ENCODE peak calls at places on chromosomes 6 and 20, in four cellular contexts. S is H1, N is HepG2, T is GM12878. E is an unnamed sample.

GRCh38 chr20:29325304-29325640 is 1932.2 kb upstream of the DEFB115 start:
- DNase-seq in S (no peak), N (no peak), T (no peak), E (no peak)

GRCh38 chr6:139605350-139605749 is 230.9 kb upstream of the CITED2 start:
- DNase-seq in S (no peak), N (no peak), T (no peak), E (no peak)

GRCh38 chr6:37668251-37668650 is 29.4 kb downstream of the MDGA1 start:
- DNase-seq in S (no peak), N (peak), T (no peak), E (no peak)

GRCh38 chr6:11241793-11242201 is 9.3 kb upstream of the NEDD9 start:
- DNase-seq in S (peak), N (peak), T (no peak), E (no peak)

GRCh38 chr6:166584813-166585429 is 1.6 kb downstream of the RAMACL start:
- DNase-seq in S (no peak), N (no peak), T (no peak), E (no peak)

GRCh38 chr6:162814417-162814988 is 86.7 kb downstream of the PACRG start:
- DNase-seq in S (no peak), N (no peak), T (no peak), E (no peak)

GRCh38 chr20:38883981-38884733 is 42.1 kb upstream of the FAM83D start:
- DNase-seq in S (no peak), N (peak), T (no peak), E (no peak)

GRCh38 chr6:103675807-103676406 is 1183.8 kb downstream of the HACE1 start:
- DNase-seq in S (no peak), N (no peak), T (no peak), E (no peak)

GRCh38 chr6:154345811-154346210 is 10.8 kb downstream of the IPCEF1 start:
- DNase-seq in S (no peak), N (no peak), T (no peak), E (no peak)

GRCh38 chr6:154852700-154853099 is 119.5 kb downstream of the SCAF8 start:
- DNase-seq in S (no peak), N (peak), T (no peak), E (no peak)

GRCh38 chr20:3739054-3739925 is 6.8 kb downstream of the HSPA12B start:
- DNase-seq in S (no peak), N (no peak), T (no peak), E (no peak)

GRCh38 chr20:22333885-22334545 is 250.4 kb downstream of the FOXA2 start:
- DNase-seq in S (peak), N (peak), T (no peak), E (peak)

GRCh38 chr6:151335930-151336329 is 55.4 kb downstream of the ZBTB2 start:
- DNase-seq in S (no peak), N (no peak), T (no peak), E (no peak)
- H3K4me3 ChIP-seq in S (no peak), N (no peak), T (no peak), E (no peak)

DNA sequence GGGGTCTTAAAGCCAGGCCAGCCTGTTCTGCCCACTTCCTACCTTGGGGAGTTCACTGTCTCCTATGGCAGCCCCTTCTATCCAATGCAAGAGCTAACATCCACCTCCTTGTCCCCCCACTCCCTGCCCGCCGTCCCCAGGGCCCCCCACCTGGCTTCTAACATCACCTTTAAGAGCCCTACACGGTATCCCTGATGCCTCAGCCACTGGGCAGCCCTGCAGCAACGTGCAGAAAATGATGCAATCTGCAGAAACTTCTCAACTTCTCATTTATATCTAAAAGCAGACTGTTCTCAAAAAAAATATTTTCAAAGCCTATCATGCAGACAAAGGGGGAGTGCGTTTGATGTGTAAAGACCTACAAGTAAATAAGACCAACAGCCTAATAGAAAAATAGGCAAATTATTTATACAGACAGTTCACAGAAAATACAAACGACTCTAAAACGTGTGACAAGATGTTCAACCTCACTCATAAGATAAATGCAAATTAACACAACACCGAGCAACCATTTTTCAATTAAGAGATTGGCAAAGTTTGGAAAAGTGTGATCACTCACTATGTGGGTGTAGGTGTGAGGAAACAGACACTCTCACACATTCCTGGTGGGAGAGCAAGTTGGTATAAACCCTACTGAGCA is 15.2 kb upstream of the HCK start:
- DNase-seq in S (no peak), N (no peak), T (no peak), E (no peak)
- TF ChIP-seq SUZ12 in S (no peak), N (no peak), T (no peak), E (no peak)

DNA sequence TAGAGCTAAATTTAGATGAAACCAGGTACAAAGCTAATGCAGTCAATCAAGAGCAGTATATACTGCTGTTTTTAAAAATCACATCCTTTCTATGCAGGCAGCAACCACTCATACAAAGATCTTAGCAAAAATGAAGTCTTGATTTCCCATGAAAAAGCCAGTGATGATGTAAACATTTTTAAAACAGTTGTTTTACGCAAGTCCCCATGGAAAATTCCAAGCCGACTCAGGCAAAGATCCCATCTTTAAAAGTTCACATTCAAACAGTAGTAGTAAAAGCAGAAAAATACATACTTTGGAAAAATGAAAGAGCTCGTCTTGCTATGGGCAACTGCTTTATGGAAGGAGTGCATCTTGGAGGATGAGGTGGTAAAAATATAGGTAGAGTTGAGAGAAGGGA is 84.0 kb downstream of the RCAN2 start:
- DNase-seq in S (no peak), N (no peak), T (no peak), E (no peak)
- H3K9ac ChIP-seq in S (no peak), N (no peak), T (no peak), E (no peak)

GRCh38 chr20:62651285-62652021 is 9.2 kb downstream of the SLCO4A1 start:
- DNase-seq in S (peak), N (no peak), T (peak), E (no peak)
- H3K4me3 ChIP-seq in S (no peak), N (no peak), T (peak), E (no peak)

GRCh38 chr6:52514514-52514913 is 62.3 kb downstream of the TRAM2 start:
- DNase-seq in S (no peak), N (no peak), T (no peak), E (no peak)
- TF ChIP-seq SUZ12 in S (no peak), N (no peak), T (no peak), E (no peak)

E was measured in NT2/D1.